ENCODE peak calls at places on chromosomes 7 and 10, in nine cellular contexts. O is bronchial epithelial cell; E is body of pancreas; X is heart right ventricle; Z is right lobe of liver; D is foreskin fibroblast; L is CD8-positive, alpha-beta memory T cell; Y is choroid plexus epithelial cell; A is heart left ventricle. G is an unnamed sample.

GRCh38 chr7:105512415-105512814 is 9.7 kb downstream of the PUS7 start:
- DNase-seq in O (no peak), E (no peak), X (no peak), Z (no peak), D (no peak), L (no peak), Y (no peak), A (no peak), G (no peak)

GRCh38 chr10:106224676-106225075 is 939.8 kb downstream of the SORCS1 start:
- DNase-seq in O (peak), E (no peak), X (no peak), Z (no peak), D (peak), L (no peak), Y (peak), A (no peak), G (no peak)

GRCh38 chr7:42077276-42078135 is 159.5 kb downstream of the GLI3 start:
- DNase-seq in O (peak), E (no peak), X (no peak), Z (no peak), D (no peak), L (no peak), Y (no peak), A (no peak), G (no peak)

GRCh38 chr7:157702311-157703023 is 365.7 kb downstream of the DNAJB6 start:
- DNase-seq in O (no peak), E (no peak), X (no peak), Z (no peak), D (no peak), L (peak), Y (no peak), A (no peak), G (no peak)

GRCh38 chr10:97647556-97647955 is 7.1 kb downstream of the PI4K2A start:
- DNase-seq in O (peak), E (no peak), X (no peak), Z (no peak), D (peak), L (no peak), Y (peak), A (no peak), G (no peak)

GRCh38 chr7:96407427-96407826 is 85.5 kb upstream of the SLC25A13 start:
- DNase-seq in O (peak), E (no peak), X (no peak), Z (no peak), D (peak), L (no peak), Y (peak), A (no peak), G (no peak)

GRCh38 chr10:71770255-71770654 is 3.1 kb downstream of the VSIR start:
- DNase-seq in O (peak), E (no peak), X (no peak), Z (no peak), D (peak), L (no peak), Y (peak), A (no peak), G (no peak)

GRCh38 chr10:80506836-80507483 is 30.7 kb upstream of the SH2D4B start:
- DNase-seq in O (no peak), E (no peak), X (no peak), Z (no peak), D (no peak), L (no peak), Y (no peak), A (no peak), G (no peak)

GRCh38 chr7:41007351-41007751 is 695.5 kb downstream of the INHBA start:
- DNase-seq in O (peak), E (no peak), X (no peak), Z (no peak), D (no peak), L (no peak), Y (peak), A (no peak), G (no peak)

DNA sequence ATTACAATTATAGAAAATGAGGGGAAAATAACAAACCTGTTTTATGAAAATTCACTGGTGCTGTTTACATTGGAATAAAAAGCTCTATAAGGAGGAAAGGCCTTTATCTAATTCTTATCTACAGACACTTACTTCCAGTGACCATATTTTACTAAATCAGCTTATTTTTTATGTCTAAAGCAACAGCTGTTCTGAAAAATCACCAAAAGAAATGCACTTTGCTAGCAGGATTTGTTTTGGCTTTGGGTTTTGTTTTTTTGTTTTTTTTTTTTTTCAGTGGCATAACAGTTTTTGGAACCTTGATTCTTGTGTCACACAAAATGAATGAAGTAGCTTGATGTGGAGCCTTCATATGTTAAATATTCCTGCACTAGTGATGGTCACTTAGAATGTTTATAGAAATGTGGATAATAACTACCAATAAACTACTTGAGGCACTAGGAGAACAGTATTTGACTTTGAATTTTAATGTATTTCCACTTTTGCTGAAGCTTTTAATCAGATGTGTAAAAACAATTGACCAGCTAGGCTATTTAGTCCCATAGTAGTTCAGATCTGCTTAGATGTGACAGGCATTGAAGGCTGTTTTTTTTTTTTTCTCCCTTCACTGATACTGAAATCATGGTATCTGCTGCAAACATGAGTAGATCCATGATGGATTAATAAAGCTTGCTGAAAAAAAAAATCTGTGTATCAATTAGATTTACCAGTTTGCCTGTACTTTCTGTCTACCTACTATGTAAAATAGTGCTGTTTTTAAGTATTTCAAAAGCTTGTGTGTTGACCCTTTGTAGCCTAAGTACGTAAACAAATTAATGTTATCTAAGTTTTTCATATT is 2.8 kb downstream of the ARL4A start:
- DNase-seq in O (no peak), E (no peak), X (no peak), Z (no peak), D (no peak), L (no peak), Y (no peak), A (no peak), G (no peak)
- H3K4me3 ChIP-seq in O (peak), E (no peak), X (peak), Z (no peak), D (no peak), L (no peak), Y (peak), A (peak), G (no peak)

DNA sequence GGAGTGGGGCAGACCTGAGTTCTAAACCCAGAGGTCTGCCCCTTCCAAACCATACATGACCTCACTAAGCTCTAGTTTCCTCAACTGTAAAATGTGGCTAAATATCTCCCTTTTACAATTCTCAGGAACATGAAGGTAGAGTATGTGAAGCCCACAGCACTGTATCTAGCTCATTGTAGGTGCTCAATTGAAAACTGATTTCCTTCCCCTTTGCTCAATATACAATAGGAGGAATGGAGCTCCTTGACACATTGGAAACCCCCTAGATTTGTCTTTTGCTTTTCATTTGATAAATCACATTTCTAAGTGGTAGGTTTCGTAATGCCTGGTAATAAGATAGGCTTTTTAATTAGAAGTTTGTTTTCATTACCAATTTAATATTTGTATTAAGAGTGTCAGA is 153.3 kb downstream of the ARID5B start:
- DNase-seq in O (no peak), E (no peak), X (no peak), Z (no peak), D (no peak), L (no peak), Y (no peak), A (no peak), G (no peak)
- H3K4me3 ChIP-seq in O (no peak), E (no peak), X (peak), Z (no peak), D (peak), L (no peak), Y (no peak), A (peak), G (no peak)

DNA sequence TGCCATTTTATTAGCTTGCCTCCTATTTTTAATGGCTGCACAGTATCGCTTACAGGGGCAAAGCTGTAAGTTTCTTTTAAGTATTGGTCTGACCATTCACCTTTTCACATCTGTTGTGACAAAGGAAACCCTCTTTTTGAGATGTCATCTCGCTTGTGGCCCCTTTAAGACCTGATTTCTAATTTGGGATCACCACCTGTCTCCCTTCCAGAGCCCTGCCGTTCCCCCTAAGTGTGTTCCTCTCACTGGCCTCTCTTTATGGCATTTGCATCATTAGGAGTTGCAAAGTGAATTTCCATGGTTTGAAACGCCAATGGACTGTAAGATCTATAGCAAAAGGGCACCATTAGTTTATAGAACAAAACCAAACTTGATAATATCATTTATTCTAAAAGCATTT is 1.4 kb downstream of the EPDR1 start:
- DNase-seq in O (no peak), E (no peak), X (no peak), Z (no peak), D (no peak), L (no peak), Y (no peak), A (no peak), G (no peak)
- H3K4me3 ChIP-seq in O (no peak), E (no peak), X (peak), Z (peak), D (no peak), L (no peak), Y (no peak), A (peak), G (peak)

GRCh38 chr10:87578799-87579401 is 74.2 kb downstream of the MINPP1 start:
- DNase-seq in O (peak), E (no peak), X (no peak), Z (no peak), D (peak), L (no peak), Y (peak), A (no peak), G (no peak)
- H3K4me3 ChIP-seq in O (no peak), E (no peak), X (no peak), Z (no peak), D (no peak), L (no peak), Y (peak), A (no peak), G (no peak)

GRCh38 chr7:144682581-144683280 is 153.1 kb downstream of the TPK1 start:
- DNase-seq in O (no peak), E (no peak), X (no peak), Z (no peak), D (no peak), L (no peak), Y (no peak), A (no peak), G (no peak)
- H3K4me3 ChIP-seq in O (no peak), E (no peak), X (no peak), Z (no peak), D (no peak), L (no peak), Y (no peak), A (no peak), G (no peak)

GRCh38 chr7:121875203-121875602 is 2.2 kb downstream of the PTPRZ1 start:
- DNase-seq in O (no peak), E (no peak), X (no peak), Z (no peak), D (no peak), L (no peak), Y (no peak), A (no peak), G (no peak)

GRCh38 chr7:121872831-121873764 is at the start of gene PTPRZ1:
- DNase-seq in O (peak), E (peak), X (peak), Z (peak), D (peak), L (no peak), Y (peak), A (peak), G (no peak)

GRCh38 chr7:121879544-121879943 is 6.6 kb downstream of the PTPRZ1 start:
- DNase-seq in O (no peak), E (no peak), X (no peak), Z (no peak), D (no peak), L (no peak), Y (no peak), A (no peak), G (no peak)

GRCh38 chr7:121873795-121874194 is 834 bp downstream of the PTPRZ1 start:
- DNase-seq in O (peak), E (no peak), X (no peak), Z (no peak), D (peak), L (no peak), Y (peak), A (no peak), G (no peak)
- H3K4me3 ChIP-seq in O (peak), E (peak), X (peak), Z (peak), D (peak), L (no peak), Y (peak), A (peak), G (no peak)

DNA sequence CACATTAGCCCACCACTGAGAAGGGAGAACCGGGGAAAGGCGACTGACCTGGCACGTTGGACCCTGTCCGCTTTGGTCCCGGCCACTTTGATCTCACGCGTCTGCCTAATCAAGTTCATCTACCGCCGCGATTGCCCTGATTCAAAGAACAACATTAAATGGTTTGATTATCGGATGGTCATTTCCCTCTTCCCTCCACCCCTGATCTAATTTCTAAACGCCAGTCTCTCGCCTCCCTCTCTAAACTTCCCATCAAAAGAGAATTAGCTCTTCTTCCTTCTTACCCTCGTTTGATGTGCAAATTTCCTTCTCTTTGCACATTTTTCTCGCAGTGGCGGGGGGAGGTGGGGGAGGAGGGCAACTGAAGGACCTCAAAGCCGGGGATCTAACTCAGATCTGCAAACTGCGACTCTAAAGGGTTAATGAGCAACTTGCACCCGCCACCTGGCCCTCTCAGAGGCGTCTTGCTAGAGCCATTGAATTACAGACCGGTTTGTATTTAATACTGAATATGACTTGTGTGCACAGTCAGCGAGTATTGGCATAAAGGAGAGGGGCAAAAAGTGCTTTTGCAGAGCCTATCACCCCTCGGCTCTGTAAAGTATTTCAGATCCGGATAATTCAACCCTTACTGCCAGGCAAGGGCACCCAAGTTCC is 603 bp upstream of the DKK1 start:
- DNase-seq in O (peak), E (peak), X (no peak), Z (no peak), D (no peak), L (no peak), Y (peak), A (no peak), G (no peak)
- H3K4me3 ChIP-seq in O (peak), E (peak), X (peak), Z (peak), D (peak), L (no peak), Y (peak), A (peak), G (no peak)

DNA sequence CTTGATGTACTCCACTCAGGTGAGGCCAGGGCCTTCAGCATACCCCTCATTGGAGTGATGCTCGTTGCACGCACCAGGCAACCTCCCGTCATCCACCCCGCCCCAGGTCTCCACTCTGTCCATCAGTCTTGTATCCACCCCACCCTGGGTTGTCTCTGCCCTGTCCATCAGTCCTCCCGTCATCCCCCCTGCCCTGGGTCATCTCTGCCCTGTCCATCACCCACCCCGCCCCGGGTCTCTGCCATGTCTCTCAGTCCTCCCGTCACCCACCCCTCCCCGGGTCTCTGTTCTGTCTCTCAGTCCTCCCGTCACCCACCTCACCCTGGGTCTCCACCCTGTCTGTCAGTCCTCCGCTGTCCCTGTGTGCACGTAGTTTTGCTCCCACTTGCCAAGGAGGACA is 59.9 kb downstream of the WDR37 start:
- DNase-seq in O (no peak), E (no peak), X (no peak), Z (no peak), D (no peak), L (no peak), Y (no peak), A (no peak), G (no peak)
- H3K4me3 ChIP-seq in O (no peak), E (no peak), X (no peak), Z (no peak), D (no peak), L (no peak), Y (no peak), A (no peak), G (no peak)